ENCODE peak calls at places on chromosome 3, in four cellular contexts. H is breast epithelium; A is CD8-positive, alpha-beta T cell; D is substantia nigra. V is an unnamed sample.

GRCh38 chr3:194161181-194162045 is 25.5 kb downstream of the HES1 start:
- DNase-seq in H (peak), A (no peak), D (no peak), V (no peak)

GRCh38 chr3:159762981-159763465 is 225.6 kb upstream of the IL12A start:
- DNase-seq in H (no peak), A (no peak), D (no peak), V (peak)

GRCh38 chr3:63934041-63934440 is 21.9 kb upstream of the SCAANT1 start:
- DNase-seq in H (no peak), A (no peak), D (no peak), V (no peak)

GRCh38 chr3:9211155-9211950 is 38.1 kb downstream of the SRGAP3 start:
- DNase-seq in H (no peak), A (no peak), D (no peak), V (peak)

GRCh38 chr3:189674249-189674913 is 43.2 kb downstream of the TP63 start:
- DNase-seq in H (no peak), A (no peak), D (no peak), V (no peak)

GRCh38 chr3:105323274-105323599 is 43.5 kb upstream of the ALCAM start:
- DNase-seq in H (no peak), A (no peak), D (no peak), V (no peak)

GRCh38 chr3:62570888-62571287 is 197.5 kb upstream of the FEZF2 start:
- DNase-seq in H (no peak), A (no peak), D (no peak), V (no peak)

GRCh38 chr3:139109271-139109670 is 64.6 kb upstream of the PRR23C start:
- DNase-seq in H (no peak), A (no peak), D (no peak), V (no peak)

GRCh38 chr3:99836681-99837080 is 19.0 kb downstream of the CMSS1 start:
- DNase-seq in H (no peak), A (no peak), D (no peak), V (no peak)

GRCh38 chr3:193780371-193780770 is 187.4 kb downstream of the OPA1 start:
- DNase-seq in H (no peak), A (no peak), D (no peak), V (no peak)

GRCh38 chr3:159178209-159178897 is 376.5 kb downstream of the MFSD1 start:
- DNase-seq in H (no peak), A (no peak), D (no peak), V (no peak)

GRCh38 chr3:128278761-128279593 is 125.7 kb downstream of the EEFSEC start:
- DNase-seq in H (no peak), A (no peak), D (peak), V (peak)

GRCh38 chr3:195850857-195851531 is 39.3 kb upstream of the MUC4 start:
- DNase-seq in H (peak), A (peak), D (peak), V (peak)

GRCh38 chr3:70476174-70476573 is 163.7 kb upstream of the MDFIC2 start:
- DNase-seq in H (no peak), A (no peak), D (no peak), V (no peak)

GRCh38 chr3:15291589-15292541 is 40.5 kb downstream of the SH3BP5 start:
- DNase-seq in H (no peak), A (peak), D (no peak), V (no peak)

GRCh38 chr3:25582242-25582641 is 82.5 kb downstream of the TOP2B start:
- DNase-seq in H (no peak), A (no peak), D (no peak), V (no peak)

GRCh38 chr3:26624209-26624775 is 1.7 kb downstream of the LRRC3B start:
- DNase-seq in H (no peak), A (no peak), D (no peak), V (no peak)

GRCh38 chr3:39124876-39125836 is 17.7 kb downstream of the TTC21A start:
- DNase-seq in H (peak), A (no peak), D (no peak), V (no peak)